ENCODE peak calls at places on chromosomes 11 and 22, in eight cellular contexts. One of them, this sample, is unnamed.

GRCh38 chr11:60932605-60933346 is 8.5 kb downstream of the TMEM132A start:
- DNase-seq in lower lobe of right lung: no peak
- DNase-seq in T-cell: no peak
- DNase-seq in NCI-H1105 treated with DMSO at 0.1 percent for 48 hours: no peak
- DNase-seq in BJ: no peak
- DNase-seq in Calu3: no peak
- DNase-seq in lung microvascular endothelial cell: no peak
- DNase-seq in A172: no peak
- DNase-seq in this sample: no peak

GRCh38 chr22:32836286-32836859 is 34.9 kb downstream of the TIMP3 start:
- DNase-seq in lower lobe of right lung: no peak
- DNase-seq in T-cell: no peak
- DNase-seq in NCI-H1105 treated with DMSO at 0.1 percent for 48 hours: peak; percentile 6
- DNase-seq in BJ: no peak
- DNase-seq in Calu3: peak; percentile 7
- DNase-seq in lung microvascular endothelial cell: no peak
- DNase-seq in A172: peak; percentile 10
- DNase-seq in this sample: no peak

GRCh38 chr11:111310088-111310487 is 11.7 kb downstream of the POU2AF3 start:
- DNase-seq in lower lobe of right lung: no peak
- DNase-seq in T-cell: no peak
- DNase-seq in NCI-H1105 treated with DMSO at 0.1 percent for 48 hours: peak; percentile 97
- DNase-seq in BJ: no peak
- DNase-seq in Calu3: no peak
- DNase-seq in lung microvascular endothelial cell: no peak
- DNase-seq in A172: no peak
- DNase-seq in this sample: no peak

GRCh38 chr22:35379146-35379993 is 1.5 kb upstream of the HMOX1 start:
- DNase-seq in lower lobe of right lung: no peak
- DNase-seq in T-cell: no peak
- DNase-seq in NCI-H1105 treated with DMSO at 0.1 percent for 48 hours: no peak
- DNase-seq in BJ: no peak
- DNase-seq in Calu3: no peak
- DNase-seq in lung microvascular endothelial cell: no peak
- DNase-seq in A172: no peak
- DNase-seq in this sample: no peak

GRCh38 chr11:123472236-123472935 is 42.3 kb downstream of the GRAMD1B start:
- DNase-seq in lower lobe of right lung: no peak
- DNase-seq in T-cell: no peak
- DNase-seq in NCI-H1105 treated with DMSO at 0.1 percent for 48 hours: peak; percentile 95
- DNase-seq in BJ: no peak
- DNase-seq in Calu3: no peak
- DNase-seq in lung microvascular endothelial cell: no peak
- DNase-seq in A172: no peak
- DNase-seq in this sample: no peak

GRCh38 chr22:40244586-40244985 is 66.9 kb downstream of the TNRC6B start:
- DNase-seq in lower lobe of right lung: no peak
- DNase-seq in T-cell: no peak
- DNase-seq in NCI-H1105 treated with DMSO at 0.1 percent for 48 hours: no peak
- DNase-seq in BJ: no peak
- DNase-seq in Calu3: no peak
- DNase-seq in lung microvascular endothelial cell: no peak
- DNase-seq in A172: no peak
- DNase-seq in this sample: no peak

GRCh38 chr11:9455722-9456121 is 5.1 kb upstream of the ZNF143 start:
- DNase-seq in lower lobe of right lung: no peak
- DNase-seq in T-cell: no peak
- DNase-seq in NCI-H1105 treated with DMSO at 0.1 percent for 48 hours: no peak
- DNase-seq in BJ: no peak
- DNase-seq in Calu3: no peak
- DNase-seq in lung microvascular endothelial cell: no peak
- DNase-seq in A172: no peak
- DNase-seq in this sample: no peak

GRCh38 chr11:126327280-126328000 is 23.6 kb downstream of the DCPS start:
- DNase-seq in lower lobe of right lung: no peak
- DNase-seq in T-cell: no peak
- DNase-seq in NCI-H1105 treated with DMSO at 0.1 percent for 48 hours: no peak
- DNase-seq in BJ: no peak
- DNase-seq in Calu3: peak; percentile 72
- DNase-seq in lung microvascular endothelial cell: no peak
- DNase-seq in A172: no peak
- DNase-seq in this sample: no peak

GRCh38 chr11:134345237-134345550 is 13.4 kb downstream of the GLB1L2 start:
- DNase-seq in lower lobe of right lung: no peak
- DNase-seq in T-cell: no peak
- DNase-seq in NCI-H1105 treated with DMSO at 0.1 percent for 48 hours: no peak
- DNase-seq in BJ: no peak
- DNase-seq in Calu3: no peak
- DNase-seq in lung microvascular endothelial cell: no peak
- DNase-seq in A172: no peak
- DNase-seq in this sample: no peak

GRCh38 chr11:73139476-73140198 is 2.5 kb downstream of the FCHSD2 start:
- DNase-seq in lower lobe of right lung: no peak
- DNase-seq in T-cell: no peak
- DNase-seq in NCI-H1105 treated with DMSO at 0.1 percent for 48 hours: no peak
- DNase-seq in BJ: no peak
- DNase-seq in Calu3: no peak
- DNase-seq in lung microvascular endothelial cell: peak; percentile 82
- DNase-seq in A172: peak; percentile 18
- DNase-seq in this sample: no peak

GRCh38 chr22:39622881-39623367 is 52.4 kb downstream of the CACNA1I start:
- DNase-seq in lower lobe of right lung: peak; percentile 69
- DNase-seq in T-cell: peak; percentile 59
- DNase-seq in NCI-H1105 treated with DMSO at 0.1 percent for 48 hours: no peak
- DNase-seq in BJ: no peak
- DNase-seq in Calu3: peak; percentile 73
- DNase-seq in lung microvascular endothelial cell: peak; percentile 73
- DNase-seq in A172: no peak
- DNase-seq in this sample: peak; percentile 70

GRCh38 chr11:1966531-1966930 is 19.4 kb downstream of the MRPL23 start:
- DNase-seq in lower lobe of right lung: peak; percentile 24
- DNase-seq in T-cell: no peak
- DNase-seq in NCI-H1105 treated with DMSO at 0.1 percent for 48 hours: no peak
- DNase-seq in BJ: no peak
- DNase-seq in Calu3: no peak
- DNase-seq in lung microvascular endothelial cell: no peak
- DNase-seq in A172: no peak
- DNase-seq in this sample: no peak

GRCh38 chr11:12958984-12959383 is 50.1 kb upstream of the RASSF10 start:
- DNase-seq in lower lobe of right lung: no peak
- DNase-seq in T-cell: no peak
- DNase-seq in NCI-H1105 treated with DMSO at 0.1 percent for 48 hours: no peak
- DNase-seq in BJ: no peak
- DNase-seq in Calu3: no peak
- DNase-seq in lung microvascular endothelial cell: no peak
- DNase-seq in A172: no peak
- DNase-seq in this sample: no peak

GRCh38 chr11:72069787-72070251 is 10.5 kb downstream of the NUMA1 start:
- DNase-seq in lower lobe of right lung: peak; percentile 89
- DNase-seq in T-cell: no peak
- DNase-seq in NCI-H1105 treated with DMSO at 0.1 percent for 48 hours: no peak
- DNase-seq in BJ: peak; percentile 67
- DNase-seq in Calu3: peak; percentile 68
- DNase-seq in lung microvascular endothelial cell: peak; percentile 53
- DNase-seq in A172: peak; percentile 94
- DNase-seq in this sample: no peak

GRCh38 chr11:1435820-1436467 is 46.2 kb downstream of the BRSK2 start:
- DNase-seq in lower lobe of right lung: no peak
- DNase-seq in T-cell: no peak
- DNase-seq in NCI-H1105 treated with DMSO at 0.1 percent for 48 hours: no peak
- DNase-seq in BJ: no peak
- DNase-seq in Calu3: peak; percentile 15
- DNase-seq in lung microvascular endothelial cell: no peak
- DNase-seq in A172: peak; percentile 23
- DNase-seq in this sample: no peak

GRCh38 chr11:63505857-63506528 is at the start of gene LGALS12:
- DNase-seq in lower lobe of right lung: peak; percentile 59
- DNase-seq in T-cell: no peak
- DNase-seq in NCI-H1105 treated with DMSO at 0.1 percent for 48 hours: no peak
- DNase-seq in BJ: no peak
- DNase-seq in Calu3: no peak
- DNase-seq in lung microvascular endothelial cell: no peak
- DNase-seq in A172: peak; percentile 19
- DNase-seq in this sample: no peak

GRCh38 chr22:49992921-49993648 is 19.5 kb downstream of the IL17REL start:
- DNase-seq in lower lobe of right lung: peak; percentile 85
- DNase-seq in T-cell: peak; percentile 46
- DNase-seq in NCI-H1105 treated with DMSO at 0.1 percent for 48 hours: no peak
- DNase-seq in BJ: no peak
- DNase-seq in Calu3: peak; percentile 78
- DNase-seq in lung microvascular endothelial cell: peak; percentile 83
- DNase-seq in A172: no peak
- DNase-seq in this sample: peak; percentile 57

GRCh38 chr22:41367039-41367679 is 14.6 kb upstream of the TEF start:
- DNase-seq in lower lobe of right lung: peak; percentile 97
- DNase-seq in T-cell: no peak
- DNase-seq in NCI-H1105 treated with DMSO at 0.1 percent for 48 hours: peak; percentile 93
- DNase-seq in BJ: peak; percentile 71
- DNase-seq in Calu3: peak; percentile 97
- DNase-seq in lung microvascular endothelial cell: peak; percentile 98
- DNase-seq in A172: peak; percentile 74
- DNase-seq in this sample: peak; percentile 19

GRCh38 chr22:49011769-49012598 is 815.7 kb downstream of the BRD1 start:
- DNase-seq in lower lobe of right lung: peak; percentile 9
- DNase-seq in T-cell: no peak
- DNase-seq in NCI-H1105 treated with DMSO at 0.1 percent for 48 hours: no peak
- DNase-seq in BJ: no peak
- DNase-seq in Calu3: no peak
- DNase-seq in lung microvascular endothelial cell: no peak
- DNase-seq in A172: no peak
- DNase-seq in this sample: no peak

GRCh38 chr11:60875856-60876485 is 8.6 kb downstream of the ZP1 start:
- DNase-seq in lower lobe of right lung: peak; percentile 20
- DNase-seq in T-cell: no peak
- DNase-seq in NCI-H1105 treated with DMSO at 0.1 percent for 48 hours: no peak
- DNase-seq in BJ: no peak
- DNase-seq in Calu3: no peak
- DNase-seq in lung microvascular endothelial cell: no peak
- DNase-seq in A172: no peak
- DNase-seq in this sample: no peak

GRCh38 chr11:12737024-12737423 is 62.8 kb downstream of the TEAD1 start:
- DNase-seq in lower lobe of right lung: no peak
- DNase-seq in T-cell: no peak
- DNase-seq in NCI-H1105 treated with DMSO at 0.1 percent for 48 hours: no peak
- DNase-seq in BJ: no peak
- DNase-seq in Calu3: no peak
- DNase-seq in lung microvascular endothelial cell: no peak
- DNase-seq in A172: no peak
- DNase-seq in this sample: no peak

GRCh38 chr11:8357891-8358566 is 94.4 kb upstream of the LMO1 start:
- DNase-seq in lower lobe of right lung: no peak
- DNase-seq in T-cell: no peak
- DNase-seq in NCI-H1105 treated with DMSO at 0.1 percent for 48 hours: no peak
- DNase-seq in BJ: no peak
- DNase-seq in Calu3: no peak
- DNase-seq in lung microvascular endothelial cell: no peak
- DNase-seq in A172: no peak
- DNase-seq in this sample: no peak

GRCh38 chr11:10893713-10894112 is 35.9 kb upstream of the ZBED5 start:
- DNase-seq in lower lobe of right lung: no peak
- DNase-seq in T-cell: no peak
- DNase-seq in NCI-H1105 treated with DMSO at 0.1 percent for 48 hours: no peak
- DNase-seq in BJ: no peak
- DNase-seq in Calu3: no peak
- DNase-seq in lung microvascular endothelial cell: no peak
- DNase-seq in A172: no peak
- DNase-seq in this sample: no peak

GRCh38 chr11:67378544-67378943 is 5.1 kb upstream of the CLCF1 start:
- DNase-seq in lower lobe of right lung: no peak
- DNase-seq in T-cell: no peak
- DNase-seq in NCI-H1105 treated with DMSO at 0.1 percent for 48 hours: no peak
- DNase-seq in BJ: no peak
- DNase-seq in Calu3: no peak
- DNase-seq in lung microvascular endothelial cell: no peak
- DNase-seq in A172: no peak
- DNase-seq in this sample: no peak

GRCh38 chr11:73151371-73151870 is 9.3 kb upstream of the FCHSD2 start:
- DNase-seq in lower lobe of right lung: no peak
- DNase-seq in T-cell: no peak
- DNase-seq in NCI-H1105 treated with DMSO at 0.1 percent for 48 hours: no peak
- DNase-seq in BJ: no peak
- DNase-seq in Calu3: no peak
- DNase-seq in lung microvascular endothelial cell: no peak
- DNase-seq in A172: no peak
- DNase-seq in this sample: no peak

GRCh38 chr22:36344106-36344827 is 43.5 kb downstream of the MYH9 start:
- DNase-seq in lower lobe of right lung: no peak
- DNase-seq in T-cell: no peak
- DNase-seq in NCI-H1105 treated with DMSO at 0.1 percent for 48 hours: no peak
- DNase-seq in BJ: no peak
- DNase-seq in Calu3: no peak
- DNase-seq in lung microvascular endothelial cell: no peak
- DNase-seq in A172: no peak
- DNase-seq in this sample: no peak

GRCh38 chr11:25769287-25769686 is 562.6 kb upstream of the ANO3 start:
- DNase-seq in lower lobe of right lung: no peak
- DNase-seq in T-cell: no peak
- DNase-seq in NCI-H1105 treated with DMSO at 0.1 percent for 48 hours: no peak
- DNase-seq in BJ: no peak
- DNase-seq in Calu3: no peak
- DNase-seq in lung microvascular endothelial cell: no peak
- DNase-seq in A172: no peak
- DNase-seq in this sample: no peak

This sample was measured in naive thymus-derived CD4-positive, alpha-beta T cell.